ENCODE peak calls at places on chromosomes 1 and 21, in eight cellular contexts. One of them, this sample, is unnamed.

GRCh38 chr21:41651396-41651795 is 115.5 kb downstream of the RIPK4 start:
- DNase-seq in fibroblast of lung: no peak
- DNase-seq in CD8-positive, alpha-beta memory T cell: no peak
- DNase-seq in dorsolateral prefrontal cortex: no peak
- DNase-seq in stomach: no peak
- DNase-seq in tibial nerve: no peak
- DNase-seq in mammary epithelial cell: no peak
- DNase-seq in CD8-positive, alpha-beta T cell: no peak
- DNase-seq in this sample: no peak

GRCh38 chr1:233828480-233828879 is 76.0 kb upstream of the SLC35F3 start:
- DNase-seq in dorsolateral prefrontal cortex: no peak
- DNase-seq in fibroblast of lung: no peak
- DNase-seq in stomach: no peak
- DNase-seq in tibial nerve: no peak
- DNase-seq in CD8-positive, alpha-beta memory T cell: no peak
- DNase-seq in mammary epithelial cell: no peak
- DNase-seq in CD8-positive, alpha-beta T cell: no peak
- DNase-seq in this sample: no peak

GRCh38 chr1:53549287-53549686 is 90.1 kb downstream of the DMRTB1 start:
- DNase-seq in dorsolateral prefrontal cortex: no peak
- DNase-seq in tibial nerve: no peak
- DNase-seq in fibroblast of lung: no peak
- DNase-seq in stomach: no peak
- DNase-seq in CD8-positive, alpha-beta memory T cell: no peak
- DNase-seq in mammary epithelial cell: no peak
- DNase-seq in CD8-positive, alpha-beta T cell: no peak
- DNase-seq in this sample: no peak

GRCh38 chr1:178310685-178311105 is 186.1 kb downstream of the CLEC20A start:
- DNase-seq in fibroblast of lung: peak; percentile 88
- DNase-seq in CD8-positive, alpha-beta T cell: no peak
- DNase-seq in CD8-positive, alpha-beta memory T cell: peak; percentile 4
- DNase-seq in dorsolateral prefrontal cortex: no peak
- DNase-seq in stomach: no peak
- DNase-seq in mammary epithelial cell: peak; percentile 74
- DNase-seq in tibial nerve: no peak
- DNase-seq in this sample: peak; percentile 29

GRCh38 chr21:36847189-36847588 is 119.3 kb downstream of the HLCS start:
- DNase-seq in mammary epithelial cell: peak; percentile 75
- DNase-seq in CD8-positive, alpha-beta T cell: no peak
- DNase-seq in CD8-positive, alpha-beta memory T cell: no peak
- DNase-seq in stomach: no peak
- DNase-seq in dorsolateral prefrontal cortex: no peak
- DNase-seq in tibial nerve: no peak
- DNase-seq in fibroblast of lung: peak; percentile 79
- DNase-seq in this sample: no peak

GRCh38 chr1:173867141-173867752 is 542 bp downstream of the GAS5 start:
- DNase-seq in CD8-positive, alpha-beta T cell: no peak
- DNase-seq in CD8-positive, alpha-beta memory T cell: peak; percentile 19
- DNase-seq in stomach: no peak
- DNase-seq in tibial nerve: no peak
- DNase-seq in dorsolateral prefrontal cortex: no peak
- DNase-seq in mammary epithelial cell: no peak
- DNase-seq in fibroblast of lung: no peak
- DNase-seq in this sample: no peak

GRCh38 chr1:77438239-77438913 is 156.6 kb downstream of the AK5 start:
- DNase-seq in fibroblast of lung: peak; percentile 86
- DNase-seq in CD8-positive, alpha-beta T cell: no peak
- DNase-seq in stomach: no peak
- DNase-seq in tibial nerve: no peak
- DNase-seq in mammary epithelial cell: no peak
- DNase-seq in CD8-positive, alpha-beta memory T cell: no peak
- DNase-seq in dorsolateral prefrontal cortex: no peak
- DNase-seq in this sample: no peak

GRCh38 chr1:166193057-166193456 is 26.3 kb upstream of the FAM78B start:
- DNase-seq in CD8-positive, alpha-beta memory T cell: no peak
- DNase-seq in dorsolateral prefrontal cortex: no peak
- DNase-seq in mammary epithelial cell: no peak
- DNase-seq in stomach: no peak
- DNase-seq in CD8-positive, alpha-beta T cell: no peak
- DNase-seq in fibroblast of lung: no peak
- DNase-seq in tibial nerve: no peak
- DNase-seq in this sample: no peak

GRCh38 chr21:37758997-37759396 is 157.3 kb downstream of the KCNJ6 start:
- DNase-seq in CD8-positive, alpha-beta memory T cell: no peak
- DNase-seq in dorsolateral prefrontal cortex: no peak
- DNase-seq in mammary epithelial cell: peak; percentile 37
- DNase-seq in fibroblast of lung: peak; percentile 59
- DNase-seq in stomach: peak; percentile 51
- DNase-seq in CD8-positive, alpha-beta T cell: no peak
- DNase-seq in tibial nerve: no peak
- DNase-seq in this sample: peak; percentile 29

GRCh38 chr1:12601690-12602632 is 16.0 kb downstream of the DHRS3 start:
- DNase-seq in tibial nerve: no peak
- DNase-seq in CD8-positive, alpha-beta memory T cell: no peak
- DNase-seq in CD8-positive, alpha-beta T cell: no peak
- DNase-seq in fibroblast of lung: peak; percentile 92
- DNase-seq in dorsolateral prefrontal cortex: no peak
- DNase-seq in stomach: no peak
- DNase-seq in mammary epithelial cell: peak; percentile 47
- DNase-seq in this sample: no peak

GRCh38 chr1:44154665-44155064 is 13.2 kb upstream of the KLF18 start:
- DNase-seq in CD8-positive, alpha-beta T cell: no peak
- DNase-seq in tibial nerve: no peak
- DNase-seq in dorsolateral prefrontal cortex: no peak
- DNase-seq in fibroblast of lung: no peak
- DNase-seq in CD8-positive, alpha-beta memory T cell: no peak
- DNase-seq in stomach: no peak
- DNase-seq in mammary epithelial cell: peak; percentile 13
- DNase-seq in this sample: no peak

GRCh38 chr1:215022723-215023122 is 59.8 kb upstream of the KCNK2 start:
- DNase-seq in CD8-positive, alpha-beta memory T cell: no peak
- DNase-seq in fibroblast of lung: peak; percentile 83
- DNase-seq in stomach: no peak
- DNase-seq in CD8-positive, alpha-beta T cell: no peak
- DNase-seq in dorsolateral prefrontal cortex: no peak
- DNase-seq in mammary epithelial cell: no peak
- DNase-seq in tibial nerve: no peak
- DNase-seq in this sample: no peak

GRCh38 chr1:186812560-186812959 is 16.2 kb upstream of the PLA2G4A start:
- DNase-seq in fibroblast of lung: peak; percentile 92
- DNase-seq in stomach: no peak
- DNase-seq in mammary epithelial cell: peak; percentile 8
- DNase-seq in dorsolateral prefrontal cortex: no peak
- DNase-seq in CD8-positive, alpha-beta memory T cell: no peak
- DNase-seq in tibial nerve: no peak
- DNase-seq in CD8-positive, alpha-beta T cell: no peak
- DNase-seq in this sample: no peak

GRCh38 chr1:179709841-179710329 is 33.2 kb upstream of the FAM163A start:
- DNase-seq in fibroblast of lung: peak; percentile 32
- DNase-seq in dorsolateral prefrontal cortex: no peak
- DNase-seq in stomach: no peak
- DNase-seq in CD8-positive, alpha-beta T cell: no peak
- DNase-seq in tibial nerve: no peak
- DNase-seq in CD8-positive, alpha-beta memory T cell: peak; percentile 30
- DNase-seq in mammary epithelial cell: peak; percentile 24
- DNase-seq in this sample: no peak

GRCh38 chr1:45892068-45892785 is 88.8 kb downstream of the MAST2 start:
- DNase-seq in dorsolateral prefrontal cortex: no peak
- DNase-seq in stomach: no peak
- DNase-seq in mammary epithelial cell: peak; percentile 87
- DNase-seq in fibroblast of lung: peak; percentile 89
- DNase-seq in tibial nerve: peak; percentile 17
- DNase-seq in CD8-positive, alpha-beta memory T cell: no peak
- DNase-seq in CD8-positive, alpha-beta T cell: no peak
- DNase-seq in this sample: no peak
- H3K4me3 ChIP-seq in dorsolateral prefrontal cortex: no peak overlapping the region
- H3K4me3 ChIP-seq in stomach: no peak overlapping the region
- H3K4me3 ChIP-seq in mammary epithelial cell: no peak overlapping the region
- H3K4me3 ChIP-seq in fibroblast of lung: peak overlapping the region; percentile 21
- H3K4me3 ChIP-seq in tibial nerve: no peak overlapping the region
- H3K4me3 ChIP-seq in CD8-positive, alpha-beta memory T cell: no peak overlapping the region
- H3K4me3 ChIP-seq in CD8-positive, alpha-beta T cell: no peak overlapping the region
- H3K4me3 ChIP-seq in this sample: no peak overlapping the region

GRCh38 chr21:44984428-44984791 is 44.6 kb downstream of the SLX9 start:
- DNase-seq in mammary epithelial cell: no peak
- DNase-seq in tibial nerve: no peak
- DNase-seq in CD8-positive, alpha-beta memory T cell: no peak
- DNase-seq in CD8-positive, alpha-beta T cell: no peak
- DNase-seq in stomach: no peak
- DNase-seq in fibroblast of lung: no peak
- DNase-seq in dorsolateral prefrontal cortex: no peak
- DNase-seq in this sample: no peak

GRCh38 chr21:44983421-44984206 is 43.8 kb downstream of the SLX9 start:
- DNase-seq in mammary epithelial cell: no peak
- DNase-seq in CD8-positive, alpha-beta T cell: no peak
- DNase-seq in stomach: no peak
- DNase-seq in dorsolateral prefrontal cortex: no peak
- DNase-seq in fibroblast of lung: no peak
- DNase-seq in tibial nerve: no peak
- DNase-seq in CD8-positive, alpha-beta memory T cell: no peak
- DNase-seq in this sample: no peak

GRCh38 chr21:44984792-44985440 is 45.1 kb downstream of the SLX9 start:
- DNase-seq in dorsolateral prefrontal cortex: no peak
- DNase-seq in tibial nerve: no peak
- DNase-seq in CD8-positive, alpha-beta memory T cell: no peak
- DNase-seq in CD8-positive, alpha-beta T cell: no peak
- DNase-seq in stomach: no peak
- DNase-seq in fibroblast of lung: no peak
- DNase-seq in mammary epithelial cell: no peak
- DNase-seq in this sample: no peak

GRCh38 chr21:44980562-44981489 is 41.0 kb downstream of the SLX9 start:
- DNase-seq in tibial nerve: no peak
- DNase-seq in stomach: no peak
- DNase-seq in CD8-positive, alpha-beta T cell: no peak
- DNase-seq in dorsolateral prefrontal cortex: no peak
- DNase-seq in CD8-positive, alpha-beta memory T cell: no peak
- DNase-seq in fibroblast of lung: no peak
- DNase-seq in mammary epithelial cell: no peak
- DNase-seq in this sample: no peak

GRCh38 chr21:44982558-44983244 is 42.9 kb downstream of the SLX9 start:
- DNase-seq in CD8-positive, alpha-beta T cell: no peak
- DNase-seq in CD8-positive, alpha-beta memory T cell: no peak
- DNase-seq in dorsolateral prefrontal cortex: no peak
- DNase-seq in mammary epithelial cell: no peak
- DNase-seq in tibial nerve: no peak
- DNase-seq in fibroblast of lung: peak; percentile 61
- DNase-seq in stomach: peak; percentile 73
- DNase-seq in this sample: no peak
- H3K27ac ChIP-seq in CD8-positive, alpha-beta T cell: no peak overlapping the region
- H3K27ac ChIP-seq in CD8-positive, alpha-beta memory T cell: no peak overlapping the region
- H3K27ac ChIP-seq in dorsolateral prefrontal cortex: no peak overlapping the region
- H3K27ac ChIP-seq in mammary epithelial cell: no peak overlapping the region
- H3K27ac ChIP-seq in tibial nerve: peak overlapping the region; percentile 65
- H3K27ac ChIP-seq in fibroblast of lung: no peak overlapping the region
- H3K27ac ChIP-seq in stomach: peak overlapping the region; percentile 22
- H3K27ac ChIP-seq in this sample: no peak overlapping the region

GRCh38 chr1:160191756-160192155 is 1.4 kb downstream of the CASQ1 start:
- DNase-seq in mammary epithelial cell: no peak
- DNase-seq in stomach: no peak
- DNase-seq in CD8-positive, alpha-beta T cell: no peak
- DNase-seq in CD8-positive, alpha-beta memory T cell: no peak
- DNase-seq in fibroblast of lung: no peak
- DNase-seq in dorsolateral prefrontal cortex: no peak
- DNase-seq in tibial nerve: no peak
- DNase-seq in this sample: no peak

GRCh38 chr1:160186734-160187133 is 3.6 kb upstream of the CASQ1 start:
- DNase-seq in CD8-positive, alpha-beta memory T cell: no peak
- DNase-seq in dorsolateral prefrontal cortex: no peak
- DNase-seq in CD8-positive, alpha-beta T cell: no peak
- DNase-seq in mammary epithelial cell: no peak
- DNase-seq in fibroblast of lung: no peak
- DNase-seq in stomach: no peak
- DNase-seq in tibial nerve: no peak
- DNase-seq in this sample: no peak

GRCh38 chr1:160187407-160187806 is 3.0 kb upstream of the CASQ1 start:
- DNase-seq in tibial nerve: no peak
- DNase-seq in fibroblast of lung: no peak
- DNase-seq in mammary epithelial cell: no peak
- DNase-seq in CD8-positive, alpha-beta memory T cell: no peak
- DNase-seq in CD8-positive, alpha-beta T cell: no peak
- DNase-seq in dorsolateral prefrontal cortex: no peak
- DNase-seq in stomach: no peak
- DNase-seq in this sample: no peak

GRCh38 chr1:160192234-160192633 is 1.9 kb downstream of the CASQ1 start:
- DNase-seq in fibroblast of lung: no peak
- DNase-seq in CD8-positive, alpha-beta memory T cell: no peak
- DNase-seq in mammary epithelial cell: no peak
- DNase-seq in stomach: no peak
- DNase-seq in CD8-positive, alpha-beta T cell: no peak
- DNase-seq in dorsolateral prefrontal cortex: no peak
- DNase-seq in tibial nerve: no peak
- DNase-seq in this sample: no peak

DNA sequence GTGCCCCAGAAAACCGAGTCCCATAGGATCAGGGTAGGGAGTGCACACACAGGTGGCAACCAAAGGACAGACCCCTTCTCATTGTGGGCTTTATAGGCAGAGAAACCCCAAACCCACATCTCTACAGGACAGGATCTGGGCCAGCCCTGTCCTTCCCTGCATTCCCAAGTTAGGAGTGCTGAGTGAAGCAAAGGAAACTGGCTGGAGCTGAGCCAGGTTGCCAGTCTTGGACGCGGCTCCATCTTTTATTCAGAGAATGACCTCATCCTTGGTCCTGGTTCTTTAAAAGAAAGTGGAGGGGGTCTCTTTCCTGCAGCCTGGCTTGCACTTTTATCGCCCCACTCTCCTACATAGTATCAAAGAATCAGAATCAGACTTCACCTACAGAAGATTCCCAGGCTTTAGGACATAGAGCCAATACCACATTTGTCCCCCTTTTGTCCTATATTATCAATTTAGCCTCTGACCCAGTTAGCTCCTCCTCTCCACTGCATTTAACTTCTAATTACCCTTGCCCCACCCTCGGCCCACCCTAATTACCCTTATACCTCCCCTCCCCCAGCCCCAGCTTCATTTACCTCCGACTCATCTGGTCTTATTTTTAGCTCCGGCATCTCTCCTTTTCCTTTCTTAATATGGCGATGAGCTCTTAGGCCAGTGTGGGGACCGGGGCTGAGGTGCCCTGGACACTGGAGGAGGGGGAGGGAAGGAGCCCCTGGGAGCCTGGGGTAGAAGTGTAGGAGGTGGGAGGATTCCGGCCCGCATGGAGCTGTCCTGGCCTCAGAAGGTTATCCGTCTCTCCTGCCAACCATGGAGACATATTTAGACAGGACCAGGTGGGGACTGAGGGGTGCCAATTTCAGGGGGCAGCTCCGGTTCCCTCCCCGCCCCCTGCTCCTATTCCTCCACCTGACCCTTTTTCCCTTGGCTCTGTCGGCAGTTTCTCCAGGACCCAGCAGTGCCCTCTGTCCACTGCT is at the start of gene CASQ1:
- DNase-seq in fibroblast of lung: peak; percentile 38
- DNase-seq in CD8-positive, alpha-beta memory T cell: no peak
- DNase-seq in tibial nerve: peak; percentile 38
- DNase-seq in stomach: peak; percentile 59
- DNase-seq in CD8-positive, alpha-beta T cell: no peak
- DNase-seq in dorsolateral prefrontal cortex: no peak
- DNase-seq in mammary epithelial cell: no peak
- DNase-seq in this sample: no peak
- H3K4me3 ChIP-seq in fibroblast of lung: no peak within 1 kb of the TSS
- H3K4me3 ChIP-seq in CD8-positive, alpha-beta memory T cell: no peak within 1 kb of the TSS
- H3K4me3 ChIP-seq in tibial nerve: no peak within 1 kb of the TSS
- H3K4me3 ChIP-seq in stomach: no peak within 1 kb of the TSS
- H3K4me3 ChIP-seq in CD8-positive, alpha-beta T cell: no peak within 1 kb of the TSS
- H3K4me3 ChIP-seq in dorsolateral prefrontal cortex: no peak within 1 kb of the TSS
- H3K4me3 ChIP-seq in mammary epithelial cell: no peak within 1 kb of the TSS
- H3K4me3 ChIP-seq in this sample: no peak within 1 kb of the TSS

GRCh38 chr1:76035053-76035452 is 39.5 kb upstream of the ST6GALNAC3 start:
- DNase-seq in dorsolateral prefrontal cortex: no peak
- DNase-seq in tibial nerve: no peak
- DNase-seq in stomach: no peak
- DNase-seq in CD8-positive, alpha-beta T cell: no peak
- DNase-seq in fibroblast of lung: peak; percentile 22
- DNase-seq in mammary epithelial cell: no peak
- DNase-seq in CD8-positive, alpha-beta memory T cell: no peak
- DNase-seq in this sample: no peak
- H3K27ac ChIP-seq in dorsolateral prefrontal cortex: no peak overlapping the region
- H3K27ac ChIP-seq in tibial nerve: no peak overlapping the region
- H3K27ac ChIP-seq in stomach: no peak overlapping the region
- H3K27ac ChIP-seq in CD8-positive, alpha-beta T cell: no peak overlapping the region
- H3K27ac ChIP-seq in fibroblast of lung: no peak overlapping the region
- H3K27ac ChIP-seq in mammary epithelial cell: no peak overlapping the region
- H3K27ac ChIP-seq in CD8-positive, alpha-beta memory T cell: no peak overlapping the region
- H3K27ac ChIP-seq in this sample: no peak overlapping the region